ENCODE peak calls at places on chromosomes 11 and 22, in four cellular contexts. One of them, this sample, is unnamed.

GRCh38 chr11:35826949-35827348 is 116.9 kb upstream of the LDLRAD3 start:
- DNase-seq in RPMI7951: no peak
- DNase-seq in effector memory CD8-positive, alpha-beta T cell: no peak
- DNase-seq in activated T-helper 9 cell treated with anti-CD3 and anti-CD28 coated beads, Interleukin-2, amount 50 U/mL, for 16 hours: no peak
- DNase-seq in this sample: no peak

GRCh38 chr22:19148417-19149046 is 1.6 kb downstream of the GSC2 start:
- DNase-seq in RPMI7951: no peak
- DNase-seq in effector memory CD8-positive, alpha-beta T cell: no peak
- DNase-seq in activated T-helper 9 cell treated with anti-CD3 and anti-CD28 coated beads, Interleukin-2, amount 50 U/mL, for 16 hours: no peak
- DNase-seq in this sample: no peak

GRCh38 chr11:67364783-67365525 is 8.4 kb downstream of the CLCF1 start:
- DNase-seq in RPMI7951: no peak
- DNase-seq in effector memory CD8-positive, alpha-beta T cell: no peak
- DNase-seq in activated T-helper 9 cell treated with anti-CD3 and anti-CD28 coated beads, Interleukin-2, amount 50 U/mL, for 16 hours: no peak
- DNase-seq in this sample: no peak

GRCh38 chr11:11963842-11964773 is 44.3 kb downstream of the DKK3 start:
- DNase-seq in RPMI7951: no peak
- DNase-seq in effector memory CD8-positive, alpha-beta T cell: no peak
- DNase-seq in activated T-helper 9 cell treated with anti-CD3 and anti-CD28 coated beads, Interleukin-2, amount 50 U/mL, for 16 hours: no peak
- DNase-seq in this sample: no peak

GRCh38 chr22:39514373-39514973 is 5.9 kb upstream of the ATF4 start:
- DNase-seq in RPMI7951: peak
- DNase-seq in effector memory CD8-positive, alpha-beta T cell: peak
- DNase-seq in activated T-helper 9 cell treated with anti-CD3 and anti-CD28 coated beads, Interleukin-2, amount 50 U/mL, for 16 hours: no peak
- DNase-seq in this sample: no peak

GRCh38 chr22:46104881-46105493 is 45.3 kb upstream of the PPARA start:
- DNase-seq in RPMI7951: no peak
- DNase-seq in effector memory CD8-positive, alpha-beta T cell: no peak
- DNase-seq in activated T-helper 9 cell treated with anti-CD3 and anti-CD28 coated beads, Interleukin-2, amount 50 U/mL, for 16 hours: no peak
- DNase-seq in this sample: no peak

GRCh38 chr22:20155330-20156041 is 4.6 kb upstream of the CCDC188 start:
- DNase-seq in RPMI7951: peak
- DNase-seq in effector memory CD8-positive, alpha-beta T cell: no peak
- DNase-seq in activated T-helper 9 cell treated with anti-CD3 and anti-CD28 coated beads, Interleukin-2, amount 50 U/mL, for 16 hours: no peak
- DNase-seq in this sample: no peak

GRCh38 chr11:123404626-123405025 is 25.4 kb upstream of the GRAMD1B start:
- DNase-seq in RPMI7951: no peak
- DNase-seq in effector memory CD8-positive, alpha-beta T cell: no peak
- DNase-seq in activated T-helper 9 cell treated with anti-CD3 and anti-CD28 coated beads, Interleukin-2, amount 50 U/mL, for 16 hours: no peak
- DNase-seq in this sample: no peak

GRCh38 chr11:132779487-132779886 is 752.8 kb downstream of the OPCML start:
- DNase-seq in RPMI7951: no peak
- DNase-seq in effector memory CD8-positive, alpha-beta T cell: no peak
- DNase-seq in activated T-helper 9 cell treated with anti-CD3 and anti-CD28 coated beads, Interleukin-2, amount 50 U/mL, for 16 hours: no peak
- DNase-seq in this sample: no peak